ENCODE peak calls at places on chromosomes 16 and 17, in eight cellular contexts. Q is heart left ventricle, K is IMR-90, W is endothelial cell of umbilical vein, R is Peyer's patch, O is heart right ventricle, F is HCT116, G is spleen. Z is an unnamed sample. For H3K4me1, the result is how much of the 10 kb centered on the place peaks cover.

GRCh38 chr17:37292429-37293139 is 83.2 kb upstream of the C17orf78 start:
- DNase-seq in Q (no peak), K (no peak), W (peak), R (no peak), O (no peak), F (no peak), G (no peak), Z (peak)

GRCh38 chr16:75377971-75378386 is 55.3 kb downstream of the CFDP1 start:
- DNase-seq in Q (no peak), K (peak), W (peak), R (no peak), O (no peak), F (no peak), G (no peak), Z (no peak)

GRCh38 chr16:46428108-46429061 is 192.8 kb downstream of the SHCBP1 start:
- DNase-seq in Q (no peak), K (no peak), W (no peak), R (no peak), O (peak), F (no peak), G (no peak), Z (no peak)

GRCh38 chr16:82344157-82344556 is 174.1 kb upstream of the MPHOSPH6 start:
- DNase-seq in Q (no peak), K (no peak), W (no peak), R (no peak), O (no peak), F (no peak), G (no peak), Z (peak)

GRCh38 chr17:12691173-12691572 is 25.5 kb downstream of the MYOCD start:
- DNase-seq in Q (no peak), K (peak), W (no peak), R (no peak), O (no peak), F (no peak), G (no peak), Z (no peak)

GRCh38 chr17:69733171-69734014 is 318.9 kb downstream of the MAP2K6 start:
- DNase-seq in Q (peak), K (peak), W (peak), R (no peak), O (peak), F (no peak), G (no peak), Z (no peak)

GRCh38 chr16:48381201-48381600 is 4.0 kb downstream of the SIAH1 start:
- DNase-seq in Q (no peak), K (peak), W (peak), R (no peak), O (no peak), F (no peak), G (no peak), Z (peak)

GRCh38 chr17:18257747-18258355 is 687 bp downstream of the FLII start:
- DNase-seq in Q (peak), K (peak), W (peak), R (peak), O (peak), F (no peak), G (peak), Z (peak)

GRCh38 chr16:58366247-58367031 is 25.8 kb upstream of the GINS3 start:
- DNase-seq in Q (no peak), K (peak), W (peak), R (no peak), O (no peak), F (no peak), G (no peak), Z (no peak)

GRCh38 chr16:26442333-26442732 is 624.4 kb upstream of the C16orf82 start:
- DNase-seq in Q (no peak), K (no peak), W (no peak), R (no peak), O (no peak), F (no peak), G (no peak), Z (no peak)

GRCh38 chr17:44967026-44967906 is 837 bp downstream of the C1QL1 start:
- DNase-seq in Q (no peak), K (no peak), W (no peak), R (no peak), O (no peak), F (no peak), G (no peak), Z (no peak)

GRCh38 chr16:87918866-87919680 is 17.3 kb downstream of the CA5A start:
- DNase-seq in Q (peak), K (no peak), W (no peak), R (no peak), O (peak), F (no peak), G (no peak), Z (no peak)

GRCh38 chr17:67544364-67544763 is 167.3 kb downstream of the PITPNC1 start:
- DNase-seq in Q (no peak), K (no peak), W (no peak), R (no peak), O (no peak), F (no peak), G (no peak), Z (no peak)

GRCh38 chr17:55795098-55795497 is 44.2 kb downstream of the PCTP start:
- DNase-seq in Q (no peak), K (no peak), W (no peak), R (no peak), O (no peak), F (no peak), G (no peak), Z (no peak)

GRCh38 chr17:17191346-17191792 is 14.8 kb downstream of the PLD6 start:
- DNase-seq in Q (peak), K (peak), W (peak), R (no peak), O (peak), F (no peak), G (no peak), Z (peak)

GRCh38 chr17:78125976-78126894 is 2.3 kb downstream of the TMC6 start:
- DNase-seq in Q (peak), K (no peak), W (no peak), R (no peak), O (peak), F (no peak), G (peak), Z (no peak)

GRCh38 chr17:40556884-40557414 is 8.3 kb downstream of the CCR7 start:
- DNase-seq in Q (peak), K (no peak), W (peak), R (no peak), O (no peak), F (no peak), G (peak), Z (no peak)

GRCh38 chr17:34117811-34118210 is 137.3 kb upstream of the CCL2 start:
- DNase-seq in Q (no peak), K (no peak), W (no peak), R (no peak), O (no peak), F (no peak), G (no peak), Z (no peak)

GRCh38 chr16:22634913-22635312 is 124.2 kb downstream of the NPIPB5 start:
- DNase-seq in Q (no peak), K (no peak), W (no peak), R (no peak), O (no peak), F (no peak), G (no peak), Z (no peak)

GRCh38 chr16:57634171-57634570 is 5.7 kb downstream of the ADGRG1 start:
- DNase-seq in Q (no peak), K (peak), W (no peak), R (no peak), O (no peak), F (no peak), G (no peak), Z (no peak)

GRCh38 chr16:73196670-73197069 is 148.7 kb upstream of the ZFHX3 start:
- DNase-seq in Q (peak), K (peak), W (peak), R (peak), O (peak), F (peak), G (no peak), Z (peak)

GRCh38 chr17:261640-262039 is 80.2 kb upstream of the DOC2B start:
- DNase-seq in Q (no peak), K (no peak), W (peak), R (no peak), O (no peak), F (no peak), G (peak), Z (no peak)

GRCh38 chr17:57995076-57995956 is 7.3 kb upstream of the VEZF1 start:
- DNase-seq in Q (peak), K (peak), W (peak), R (peak), O (peak), F (peak), G (no peak), Z (peak)

GRCh38 chr16:50526249-50526648 is 21.9 kb upstream of the NKD1 start:
- DNase-seq in Q (no peak), K (no peak), W (no peak), R (no peak), O (no peak), F (no peak), G (peak), Z (no peak)

GRCh38 chr17:37562016-37562745 is 47.0 kb downstream of the SYNRG start:
- DNase-seq in Q (no peak), K (no peak), W (no peak), R (no peak), O (no peak), F (no peak), G (no peak), Z (no peak)

GRCh38 chr16:53872248-53873221 is 168.6 kb downstream of the FTO start:
- DNase-seq in Q (no peak), K (peak), W (no peak), R (no peak), O (no peak), F (no peak), G (no peak), Z (no peak)

GRCh38 chr17:34386343-34386924 is 23.4 kb upstream of the CCL1 start:
- DNase-seq in Q (no peak), K (no peak), W (no peak), R (no peak), O (no peak), F (no peak), G (peak), Z (no peak)

GRCh38 chr16:51155901-51156810 is 5.1 kb upstream of the SALL1 start:
- DNase-seq in Q (no peak), K (peak), W (no peak), R (no peak), O (no peak), F (no peak), G (no peak), Z (peak)

GRCh38 chr17:16478693-16479092 is 13.3 kb downstream of the LRRC75A start:
- DNase-seq in Q (no peak), K (no peak), W (no peak), R (no peak), O (no peak), F (no peak), G (no peak), Z (no peak)

GRCh38 chr16:24359490-24359889 is 103.4 kb downstream of the CACNG3 start:
- DNase-seq in Q (no peak), K (no peak), W (no peak), R (no peak), O (no peak), F (no peak), G (no peak), Z (no peak)
- H3K4me1 ChIP-seq in Q (under half), K (under half), W (under half), R (under half), O (under half), F (under half), G (under half), Z (under half)

DNA sequence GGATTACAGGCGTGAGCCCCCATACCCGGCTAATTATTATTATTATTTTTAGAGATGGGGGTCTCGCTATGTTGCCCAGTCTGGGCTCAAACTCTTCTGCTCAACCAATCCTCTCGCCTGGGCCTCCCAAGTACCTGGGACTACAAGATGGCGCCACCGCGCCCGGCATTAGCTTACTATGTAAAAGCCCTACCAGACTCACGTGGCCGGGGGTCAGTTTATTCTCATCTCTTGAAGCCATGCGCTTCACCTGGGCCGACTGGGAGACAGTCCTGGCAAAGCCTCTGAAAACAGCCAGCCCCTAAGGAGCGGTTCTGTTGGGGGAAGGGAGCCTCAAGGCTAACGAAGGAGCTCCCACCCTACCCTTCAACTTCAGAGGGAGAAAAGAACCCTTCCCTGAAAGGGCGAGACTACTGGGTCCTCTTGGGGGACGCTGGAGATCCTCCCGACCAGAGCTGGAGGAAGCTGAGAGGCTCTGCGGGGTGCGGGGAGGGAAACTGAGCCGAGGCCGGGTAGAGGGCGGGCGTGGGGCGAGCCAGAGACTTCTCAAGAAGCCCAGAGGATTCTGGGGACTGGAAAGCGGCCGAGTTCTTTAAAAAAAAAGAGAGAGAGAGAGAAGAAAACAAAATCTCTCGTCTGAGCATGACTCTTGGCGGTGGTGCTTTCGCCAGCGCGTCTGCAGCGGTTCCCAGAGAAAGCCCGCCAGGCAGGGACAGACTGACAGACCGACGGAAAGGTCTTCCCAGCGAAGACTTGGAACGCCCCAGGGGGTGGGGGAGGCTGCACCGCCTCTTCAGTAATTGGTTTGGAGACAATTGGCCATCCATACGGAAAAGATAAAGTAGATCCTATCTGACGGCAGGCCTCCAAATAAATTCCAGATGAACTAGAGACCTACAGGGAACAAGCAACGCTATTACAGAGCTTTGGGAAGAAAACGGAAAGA is 5.6 kb upstream of the TUBG2 start:
- DNase-seq in Q (peak), K (peak), W (peak), R (no peak), O (peak), F (no peak), G (no peak), Z (peak)
- H3K27ac ChIP-seq in Q (peak), K (no peak), W (no peak), R (peak), O (peak), F (no peak), G (peak), Z (no peak)

GRCh38 chr17:82250868-82251500 is 22.1 kb downstream of the SLC16A3 start:
- DNase-seq in Q (no peak), K (no peak), W (no peak), R (no peak), O (no peak), F (no peak), G (no peak), Z (no peak)

GRCh38 chr17:82252511-82253178 is 20.9 kb downstream of the CSNK1D start:
- DNase-seq in Q (no peak), K (no peak), W (no peak), R (no peak), O (no peak), F (no peak), G (no peak), Z (no peak)

GRCh38 chr17:82247856-82248671 is 19.2 kb downstream of the SLC16A3 start:
- DNase-seq in Q (no peak), K (no peak), W (no peak), R (no peak), O (no peak), F (no peak), G (no peak), Z (no peak)

GRCh38 chr17:82248815-82249638 is 20.2 kb downstream of the SLC16A3 start:
- DNase-seq in Q (no peak), K (no peak), W (no peak), R (no peak), O (no peak), F (no peak), G (no peak), Z (no peak)

DNA sequence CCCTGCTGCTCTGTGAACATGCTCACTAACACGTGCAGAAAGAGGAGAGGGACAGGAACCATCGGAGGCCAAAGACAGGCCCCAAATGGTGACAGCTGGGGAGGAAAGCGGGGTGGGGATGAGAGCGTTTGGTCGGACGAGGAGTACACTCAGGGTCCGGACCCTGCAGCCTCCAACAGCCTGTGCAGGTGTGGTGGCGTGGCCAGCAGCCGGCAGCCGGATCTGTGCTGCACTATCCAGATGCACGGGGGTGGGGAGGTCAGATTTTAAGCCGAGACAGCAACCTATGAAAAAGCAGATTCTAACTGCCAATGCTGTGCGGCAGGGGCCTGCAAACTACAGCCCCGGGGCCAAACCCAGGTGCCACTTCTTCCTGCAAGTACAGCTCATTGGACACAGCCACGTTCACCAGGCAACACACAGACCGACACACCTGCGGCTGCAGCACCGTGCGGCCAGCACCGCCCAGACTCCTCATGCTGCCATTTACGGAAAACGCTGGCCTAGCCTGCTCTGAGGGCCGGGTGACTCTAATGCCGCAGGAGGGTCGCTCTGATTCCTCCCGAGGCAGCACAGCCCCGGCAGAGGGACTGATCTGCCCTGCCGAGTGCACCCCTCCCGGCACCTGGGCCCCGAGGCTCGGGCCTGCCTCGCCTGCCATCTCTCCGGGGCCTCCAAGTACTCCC is 21.2 kb downstream of the SLC16A3 start:
- DNase-seq in Q (no peak), K (no peak), W (no peak), R (no peak), O (no peak), F (no peak), G (no peak), Z (no peak)
- TF ChIP-seq CTCF in Q (no peak), K (no peak), W (no peak), R (no peak), O (no peak), F (no peak), G (no peak), Z (no peak)

GRCh38 chr16:85995591-85996461 is 96.9 kb downstream of the IRF8 start:
- DNase-seq in Q (no peak), K (no peak), W (no peak), R (peak), O (no peak), F (no peak), G (no peak), Z (no peak)

GRCh38 chr16:85994492-85995433 is 95.8 kb downstream of the IRF8 start:
- DNase-seq in Q (no peak), K (no peak), W (no peak), R (peak), O (no peak), F (no peak), G (no peak), Z (no peak)

GRCh38 chr16:85998868-85999729 is 100.1 kb downstream of the IRF8 start:
- DNase-seq in Q (no peak), K (no peak), W (no peak), R (no peak), O (no peak), F (no peak), G (no peak), Z (no peak)

GRCh38 chr16:85998178-85998867 is 99.4 kb downstream of the IRF8 start:
- DNase-seq in Q (no peak), K (no peak), W (no peak), R (no peak), O (no peak), F (no peak), G (no peak), Z (no peak)

DNA sequence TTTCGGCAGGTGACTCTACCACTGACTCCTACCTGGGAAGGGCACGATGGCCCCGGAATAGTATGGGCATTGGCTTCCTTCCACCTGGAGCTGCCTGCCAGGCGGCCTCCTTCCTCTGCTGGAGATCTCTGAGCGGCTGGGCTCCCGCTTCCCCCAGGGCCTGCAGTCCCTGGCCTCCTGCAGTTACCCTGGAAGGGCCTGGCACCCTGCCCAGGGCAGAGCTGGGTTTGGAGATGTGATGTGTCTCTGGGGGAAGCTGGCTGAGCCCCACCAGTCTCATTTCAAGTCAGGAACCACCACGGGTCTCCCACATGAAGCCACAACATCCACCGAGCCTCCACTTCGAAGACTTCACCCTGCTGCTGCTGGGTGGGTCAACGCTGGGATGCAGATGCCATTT is 97.9 kb downstream of the IRF8 start:
- DNase-seq in Q (no peak), K (no peak), W (no peak), R (no peak), O (no peak), F (no peak), G (no peak), Z (no peak)
- H3K4me1 ChIP-seq in Q (under half), K (under half), W (under half), R (under half), O (under half), F (under half), G (under half), Z (under half)